ENCODE peak calls at places on chromosomes 3 and 15, in six cellular contexts. M, R, W, E, V and Y are unnamed samples.

GRCh38 chr15:75840659-75841058 is 2.6 kb upstream of the UBE2Q2 start:
- DNase-seq in W (no peak), M (peak), R (peak), V (no peak), E (no peak), Y (no peak)

GRCh38 chr3:70981252-70981933 is 602.1 kb downstream of the FOXP1 start:
- DNase-seq in R (no peak), E (no peak), V (no peak), W (no peak), M (no peak), Y (peak)

GRCh38 chr3:115204470-115204869 is 57.4 kb upstream of the ZBTB20 start:
- DNase-seq in R (peak), V (no peak), W (no peak), M (no peak), E (no peak), Y (no peak)

GRCh38 chr3:31639828-31640227 is 107.1 kb downstream of the STT3B start:
- DNase-seq in M (no peak), E (no peak), R (no peak), W (no peak), V (no peak), Y (no peak)

GRCh38 chr3:190497809-190498208 is 16.1 kb upstream of the IL1RAP start:
- DNase-seq in M (no peak), V (no peak), R (no peak), E (no peak), W (no peak), Y (peak)

GRCh38 chr15:38868326-38869114 is 303.9 kb upstream of the RASGRP1 start:
- DNase-seq in E (no peak), W (peak), R (peak), V (peak), M (peak), Y (no peak)

GRCh38 chr3:24475945-24476344 is 18.7 kb downstream of the THRB start:
- DNase-seq in V (no peak), W (no peak), R (no peak), M (no peak), E (no peak), Y (no peak)

GRCh38 chr3:21274000-21274671 is 476.9 kb downstream of the ZNF385D start:
- DNase-seq in R (peak), M (no peak), E (no peak), W (no peak), V (no peak), Y (peak)

GRCh38 chr3:194091141-194091540 is 44.8 kb upstream of the HES1 start:
- DNase-seq in V (no peak), E (no peak), W (no peak), R (peak), M (peak), Y (no peak)

GRCh38 chr15:74431645-74432044 is 2.1 kb downstream of the SEMA7A start:
- DNase-seq in V (no peak), E (no peak), R (no peak), W (no peak), M (no peak), Y (no peak)

GRCh38 chr3:149635396-149635795 is 22.4 kb downstream of the WWTR1 start:
- DNase-seq in W (no peak), E (no peak), M (no peak), R (no peak), V (no peak), Y (no peak)

GRCh38 chr3:171242170-171242569 is 215.7 kb upstream of the SLC2A2 start:
- DNase-seq in V (no peak), R (no peak), M (no peak), W (no peak), E (no peak), Y (no peak)

GRCh38 chr3:188583476-188584161 is 429.7 kb downstream of the LPP start:
- DNase-seq in M (peak), V (no peak), W (no peak), E (no peak), R (no peak), Y (no peak)

GRCh38 chr3:58899953-58900298 is 149.9 kb downstream of the CFAP20DC start:
- DNase-seq in V (no peak), R (no peak), M (no peak), E (no peak), W (no peak), Y (no peak)

GRCh38 chr3:57164606-57165573 is at the start of gene IL17RD:
- DNase-seq in E (peak), V (peak), M (peak), W (peak), R (peak), Y (no peak)

GRCh38 chr15:59999064-59999377 is 5.1 kb upstream of the FOXB1 start:
- DNase-seq in W (no peak), M (no peak), R (no peak), V (no peak), E (no peak), Y (no peak)

GRCh38 chr3:126025862-126026261 is 56.9 kb downstream of the ROPN1B start:
- DNase-seq in E (no peak), R (no peak), M (no peak), W (no peak), V (no peak), Y (no peak)

GRCh38 chr3:58164199-58164879 is 46.4 kb downstream of the DNASE1L3 start:
- DNase-seq in M (peak), W (no peak), E (peak), V (peak), R (peak), Y (no peak)

GRCh38 chr15:90929709-90930019 is 2.7 kb downstream of the HDDC3 start:
- DNase-seq in E (no peak), V (no peak), M (no peak), W (no peak), R (no peak), Y (no peak)

GRCh38 chr15:42057744-42058646 is 36.4 kb downstream of the PLA2G4D start:
- DNase-seq in W (no peak), V (no peak), E (no peak), R (no peak), M (no peak), Y (no peak)

GRCh38 chr15:99365232-99365631 is 114.0 kb downstream of the LRRC28 start:
- DNase-seq in V (no peak), W (no peak), M (no peak), E (no peak), R (no peak), Y (no peak)

GRCh38 chr3:31699309-31699953 is 166.7 kb downstream of the STT3B start:
- DNase-seq in V (no peak), M (peak), E (no peak), W (no peak), R (no peak), Y (no peak)

GRCh38 chr15:90660195-90660995 is 56.8 kb upstream of the BLM start:
- DNase-seq in M (peak), V (peak), E (peak), W (peak), R (peak), Y (peak)

GRCh38 chr3:108877906-108878305 is 55.3 kb downstream of the TRAT1 start:
- DNase-seq in V (no peak), R (no peak), W (no peak), E (no peak), M (no peak), Y (no peak)

GRCh38 chr3:67901681-67902080 is 247.3 kb upstream of the SUCLG2 start:
- DNase-seq in R (no peak), M (no peak), V (no peak), W (no peak), E (no peak), Y (no peak)
- TF ChIP-seq CTCF in R (no peak), M (no peak), V (no peak), W (no peak), E (no peak), Y (no peak)

DNA sequence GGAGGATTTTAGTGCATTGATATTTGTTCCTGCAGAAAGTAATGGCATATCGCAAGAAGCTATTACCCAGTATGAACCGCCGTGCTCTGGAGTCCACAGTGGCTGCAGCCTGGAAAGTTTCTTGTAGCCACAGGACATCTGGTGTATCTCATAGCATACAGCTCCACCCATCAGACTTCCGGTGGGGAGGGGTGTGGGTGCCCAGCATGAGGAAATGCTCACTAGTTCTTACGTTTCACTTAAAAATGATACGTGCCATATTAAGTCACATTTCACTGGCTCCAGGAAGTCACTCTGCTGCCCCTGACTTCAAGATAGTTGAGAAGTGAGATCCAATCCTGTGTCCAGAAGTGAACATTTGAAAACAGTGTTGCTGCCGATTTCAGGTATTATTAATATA is 990.4 kb downstream of the GBE1 start:
- DNase-seq in W (no peak), R (peak), E (peak), V (no peak), M (peak), Y (no peak)
- H3K4me3 ChIP-seq in W (no peak), R (no peak), E (no peak), V (no peak), M (no peak), Y (no peak)

GRCh38 chr3:139107424-139108252 is 62.9 kb upstream of the PRR23C start:
- DNase-seq in V (peak), R (no peak), W (no peak), M (no peak), E (no peak), Y (no peak)
- TF ChIP-seq CTCF in V (no peak), R (no peak), W (no peak), M (no peak), E (no peak), Y (no peak)

GRCh38 chr3:99248130-99248529 is 346.6 kb upstream of the DCBLD2 start:
- DNase-seq in R (peak), W (no peak), M (no peak), V (no peak), E (no peak), Y (no peak)
- H3K4me3 ChIP-seq in R (no peak), W (no peak), M (no peak), V (no peak), E (no peak), Y (no peak)